ENCODE peak calls at places on chromosomes 12 and 14, in four cellular contexts. One of them, this sample, is unnamed.

GRCh38 chr14:90820958-90821357 is 4.7 kb upstream of the TTC7B start:
- DNase-seq in cardiac fibroblast: peak
- DNase-seq in mesenchymal stem cell: no peak
- DNase-seq in sciatic nerve: no peak
- DNase-seq in this sample: no peak

GRCh38 chr12:52009081-52009751 is 2.5 kb downstream of the TAMALIN start:
- DNase-seq in cardiac fibroblast: peak
- DNase-seq in mesenchymal stem cell: peak
- DNase-seq in sciatic nerve: no peak
- DNase-seq in this sample: no peak

GRCh38 chr12:49936895-49937294 is 13.6 kb upstream of the AQP2 start:
- DNase-seq in cardiac fibroblast: no peak
- DNase-seq in mesenchymal stem cell: no peak
- DNase-seq in sciatic nerve: no peak
- DNase-seq in this sample: no peak

GRCh38 chr12:106841471-106842302 is 67.2 kb downstream of the RIC8B start:
- DNase-seq in cardiac fibroblast: peak
- DNase-seq in mesenchymal stem cell: peak
- DNase-seq in sciatic nerve: no peak
- DNase-seq in this sample: peak

GRCh38 chr14:103194256-103195045 is 71.2 kb downstream of the TNFAIP2 start:
- DNase-seq in cardiac fibroblast: peak
- DNase-seq in mesenchymal stem cell: peak
- DNase-seq in sciatic nerve: peak
- DNase-seq in this sample: peak

GRCh38 chr12:40226652-40227051 is 1.9 kb downstream of the LRRK2 start:
- DNase-seq in cardiac fibroblast: peak
- DNase-seq in mesenchymal stem cell: no peak
- DNase-seq in sciatic nerve: peak
- DNase-seq in this sample: peak

GRCh38 chr14:77593501-77593911 is 22.9 kb downstream of the SPTLC2 start:
- DNase-seq in cardiac fibroblast: peak
- DNase-seq in mesenchymal stem cell: peak
- DNase-seq in sciatic nerve: no peak
- DNase-seq in this sample: peak

GRCh38 chr12:125247477-125247876 is 182.2 kb downstream of the AACS start:
- DNase-seq in cardiac fibroblast: no peak
- DNase-seq in mesenchymal stem cell: no peak
- DNase-seq in sciatic nerve: no peak
- DNase-seq in this sample: no peak

GRCh38 chr14:103549361-103550311 is 12.8 kb downstream of the BAG5 start:
- DNase-seq in cardiac fibroblast: no peak
- DNase-seq in mesenchymal stem cell: no peak
- DNase-seq in sciatic nerve: peak
- DNase-seq in this sample: no peak

GRCh38 chr14:87343641-87344040 is 649.3 kb downstream of the GALC start:
- DNase-seq in cardiac fibroblast: no peak
- DNase-seq in mesenchymal stem cell: no peak
- DNase-seq in sciatic nerve: no peak
- DNase-seq in this sample: no peak

GRCh38 chr12:53825246-53826081 is 73.7 kb upstream of the CISTR start:
- DNase-seq in cardiac fibroblast: peak
- DNase-seq in mesenchymal stem cell: peak
- DNase-seq in sciatic nerve: no peak
- DNase-seq in this sample: peak

GRCh38 chr14:69713127-69713800 is 53.7 kb upstream of the SRSF5 start:
- DNase-seq in cardiac fibroblast: no peak
- DNase-seq in mesenchymal stem cell: no peak
- DNase-seq in sciatic nerve: no peak
- DNase-seq in this sample: no peak

GRCh38 chr14:63328787-63329737 is 10.3 kb upstream of the GPHB5 start:
- DNase-seq in cardiac fibroblast: no peak
- DNase-seq in mesenchymal stem cell: no peak
- DNase-seq in sciatic nerve: no peak
- DNase-seq in this sample: no peak

GRCh38 chr14:105299654-105300541 is 903 bp downstream of the BRF1 start:
- DNase-seq in cardiac fibroblast: peak
- DNase-seq in mesenchymal stem cell: peak
- DNase-seq in sciatic nerve: peak
- DNase-seq in this sample: no peak

GRCh38 chr14:68199465-68200145 is 380.0 kb downstream of the RAD51B start:
- DNase-seq in cardiac fibroblast: peak
- DNase-seq in mesenchymal stem cell: no peak
- DNase-seq in sciatic nerve: no peak
- DNase-seq in this sample: no peak

GRCh38 chr14:54343276-54344121 is 53.3 kb upstream of the CDKN3 start:
- DNase-seq in cardiac fibroblast: peak
- DNase-seq in mesenchymal stem cell: no peak
- DNase-seq in sciatic nerve: no peak
- DNase-seq in this sample: no peak

GRCh38 chr12:550473-551260 is 90.9 kb downstream of the B4GALNT3 start:
- DNase-seq in cardiac fibroblast: no peak
- DNase-seq in mesenchymal stem cell: no peak
- DNase-seq in sciatic nerve: no peak
- DNase-seq in this sample: no peak

GRCh38 chr12:85575115-85576096 is 260.8 kb downstream of the RASSF9 start:
- DNase-seq in cardiac fibroblast: peak
- DNase-seq in mesenchymal stem cell: peak
- DNase-seq in sciatic nerve: peak
- DNase-seq in this sample: peak

GRCh38 chr14:53808042-53808441 is 148.6 kb downstream of the BMP4 start:
- DNase-seq in cardiac fibroblast: peak
- DNase-seq in mesenchymal stem cell: no peak
- DNase-seq in sciatic nerve: no peak
- DNase-seq in this sample: no peak

GRCh38 chr14:67819563-67820411 is at the start of gene RAD51B:
- DNase-seq in cardiac fibroblast: peak
- DNase-seq in mesenchymal stem cell: peak
- DNase-seq in sciatic nerve: peak
- DNase-seq in this sample: peak

GRCh38 chr12:18457362-18457761 is 196.0 kb downstream of the PIK3C2G start:
- DNase-seq in cardiac fibroblast: peak
- DNase-seq in mesenchymal stem cell: no peak
- DNase-seq in sciatic nerve: no peak
- DNase-seq in this sample: no peak

GRCh38 chr12:96121271-96121711 is 72.9 kb upstream of the ELK3 start:
- DNase-seq in cardiac fibroblast: peak
- DNase-seq in mesenchymal stem cell: peak
- DNase-seq in sciatic nerve: no peak
- DNase-seq in this sample: peak

GRCh38 chr12:78891646-78892353 is 27.2 kb downstream of the SYT1 start:
- DNase-seq in cardiac fibroblast: no peak
- DNase-seq in mesenchymal stem cell: no peak
- DNase-seq in sciatic nerve: no peak
- DNase-seq in this sample: no peak

GRCh38 chr12:4118017-4118510 is 155.5 kb upstream of the CCND2 start:
- DNase-seq in cardiac fibroblast: peak
- DNase-seq in mesenchymal stem cell: peak
- DNase-seq in sciatic nerve: peak
- DNase-seq in this sample: no peak

GRCh38 chr14:105312973-105313372 is 1.6 kb upstream of the PACS2 start:
- DNase-seq in cardiac fibroblast: no peak
- DNase-seq in mesenchymal stem cell: no peak
- DNase-seq in sciatic nerve: no peak
- DNase-seq in this sample: no peak

GRCh38 chr12:77299910-77300772 is 234.8 kb upstream of the E2F7 start:
- DNase-seq in cardiac fibroblast: peak
- DNase-seq in mesenchymal stem cell: no peak
- DNase-seq in sciatic nerve: no peak
- DNase-seq in this sample: peak

GRCh38 chr14:77264466-77265186 is 6.4 kb downstream of the NGB start:
- DNase-seq in cardiac fibroblast: no peak
- DNase-seq in mesenchymal stem cell: no peak
- DNase-seq in sciatic nerve: no peak
- DNase-seq in this sample: no peak

GRCh38 chr14:95490127-95490526 is 26.3 kb downstream of the SYNE3 start:
- DNase-seq in cardiac fibroblast: no peak
- DNase-seq in mesenchymal stem cell: no peak
- DNase-seq in sciatic nerve: no peak
- DNase-seq in this sample: no peak

This sample was measured in AG08395.